ENCODE peak calls at places on chromosomes 6 and 20, in nine cellular contexts. F is ELF-1; Q is stimulated activated CD4-positive, alpha-beta T cell treated with anti-CD3 and anti-CD28 coated beads, Interleukin-1b, Interleukin-23, amount 100 ng/mL, for 4 hours; Y is activated CD4-positive, alpha-beta T cell treated with anti-CD3 and anti-CD28 coated beads, Interleukin-2, amount 10 ng/mL, durations not matched to agents 7 days and 5 days; W is COR-L47; A is A549; G is NCI-H1105 treated with DMSO at 0.1 percent for 48 hours; K is fibroblast of lung; U is dorsolateral prefrontal cortex. S is an unnamed sample.

GRCh38 chr20:39638671-39639070 is 676.5 kb downstream of the DHX35 start:
- DNase-seq in F (no peak), Q (no peak), Y (no peak), W (no peak), A (no peak), G (no peak), K (no peak), U (no peak), S (no peak)

GRCh38 chr20:3763691-3764601 is 3.6 kb downstream of the ADISSP start:
- DNase-seq in F (no peak), Q (no peak), Y (no peak), W (no peak), A (no peak), G (no peak), K (no peak), U (no peak), S (no peak)

GRCh38 chr6:17948725-17949124 is 38.7 kb downstream of the KIF13A start:
- DNase-seq in F (no peak), Q (no peak), Y (no peak), W (no peak), A (no peak), G (no peak), K (no peak), U (no peak), S (no peak)

GRCh38 chr6:26026833-26027490 is 60.3 kb upstream of the HFE start:
- DNase-seq in F (peak), Q (peak), Y (peak), W (peak), A (peak), G (peak), K (peak), U (peak), S (peak)

GRCh38 chr20:17635846-17636245 is 46.2 kb downstream of the RRBP1 start:
- DNase-seq in F (no peak), Q (no peak), Y (no peak), W (no peak), A (no peak), G (no peak), K (no peak), U (no peak), S (no peak)

GRCh38 chr6:89281779-89282246 is 33.3 kb downstream of the GABRR2 start:
- DNase-seq in F (peak), Q (no peak), Y (peak), W (no peak), A (peak), G (no peak), K (peak), U (no peak), S (no peak)

GRCh38 chr20:62792182-62792939 is 3.9 kb upstream of the MRGBP start:
- DNase-seq in F (no peak), Q (no peak), Y (no peak), W (no peak), A (no peak), G (no peak), K (peak), U (no peak), S (no peak)

GRCh38 chr6:45572833-45573232 is 195.1 kb upstream of the SUPT3H start:
- DNase-seq in F (no peak), Q (no peak), Y (no peak), W (no peak), A (no peak), G (no peak), K (no peak), U (no peak), S (no peak)

GRCh38 chr6:13357551-13358075 is 29.3 kb upstream of the TBC1D7 start:
- DNase-seq in F (peak), Q (no peak), Y (no peak), W (no peak), A (no peak), G (no peak), K (peak), U (peak), S (no peak)

GRCh38 chr6:158765509-158766068 is 53.6 kb downstream of the EZR start:
- DNase-seq in F (no peak), Q (no peak), Y (no peak), W (peak), A (no peak), G (no peak), K (no peak), U (no peak), S (no peak)

GRCh38 chr6:157106487-157106886 is 216.8 kb downstream of the TMEM242 start:
- DNase-seq in F (no peak), Q (no peak), Y (no peak), W (no peak), A (peak), G (no peak), K (peak), U (no peak), S (no peak)

GRCh38 chr6:168636147-168636982 is 195.4 kb downstream of the SMOC2 start:
- DNase-seq in F (peak), Q (no peak), Y (no peak), W (no peak), A (no peak), G (no peak), K (no peak), U (no peak), S (no peak)

GRCh38 chr20:63106108-63106764 is 99.5 kb upstream of the BHLHE23 start:
- DNase-seq in F (no peak), Q (no peak), Y (no peak), W (peak), A (peak), G (peak), K (peak), U (no peak), S (no peak)

GRCh38 chr6:161444966-161445799 is 171.3 kb upstream of the AGPAT4 start:
- DNase-seq in F (no peak), Q (no peak), Y (no peak), W (no peak), A (no peak), G (no peak), K (peak), U (no peak), S (no peak)

GRCh38 chr6:21523652-21524051 is 69.9 kb upstream of the SOX4 start:
- DNase-seq in F (no peak), Q (no peak), Y (no peak), W (no peak), A (no peak), G (peak), K (no peak), U (peak), S (no peak)

GRCh38 chr6:111205502-111205901 is 118.2 kb downstream of the SLC16A10 start:
- DNase-seq in F (no peak), Q (no peak), Y (no peak), W (no peak), A (no peak), G (no peak), K (no peak), U (no peak), S (no peak)

GRCh38 chr6:158841358-158841757 is 22.2 kb upstream of the EZR start:
- DNase-seq in F (no peak), Q (no peak), Y (no peak), W (no peak), A (no peak), G (no peak), K (no peak), U (no peak), S (no peak)

GRCh38 chr20:12159266-12159665 is 241.6 kb downstream of the BTBD3 start:
- DNase-seq in F (no peak), Q (no peak), Y (no peak), W (no peak), A (no peak), G (no peak), K (no peak), U (no peak), S (no peak)

S was measured in amygdala.